ENCODE peak calls at places on chromosomes 16 and 17, in six cellular contexts. L is psoas muscle, R is choroid plexus epithelial cell, F is mucosa of descending colon, U is transverse colon, N is tibial nerve. T is an unnamed sample.

GRCh38 chr17:81522491-81523125 is 5.6 kb upstream of the FSCN2 start:
- DNase-seq in L (no peak), R (no peak), F (no peak), U (no peak), N (no peak), T (no peak)

GRCh38 chr17:61312406-61313295 is 87.0 kb upstream of the TBX2 start:
- DNase-seq in L (no peak), R (no peak), F (no peak), U (no peak), N (no peak), T (no peak)

GRCh38 chr17:72515291-72516065 is 394.7 kb downstream of the SOX9 start:
- DNase-seq in L (no peak), R (peak), F (peak), U (no peak), N (no peak), T (peak)

GRCh38 chr16:88086571-88087516 is 135.6 kb downstream of the BANP start:
- DNase-seq in L (no peak), R (no peak), F (no peak), U (no peak), N (no peak), T (no peak)

GRCh38 chr17:41724476-41725030 is 9.9 kb downstream of the HAP1 start:
- DNase-seq in L (no peak), R (no peak), F (no peak), U (no peak), N (no peak), T (no peak)

GRCh38 chr17:17963694-17964436 is 8.3 kb downstream of the TOM1L2 start:
- DNase-seq in L (no peak), R (no peak), F (no peak), U (no peak), N (no peak), T (no peak)

GRCh38 chr16:13904179-13904691 is 15.7 kb upstream of the ERCC4 start:
- DNase-seq in L (no peak), R (no peak), F (no peak), U (no peak), N (no peak), T (no peak)

GRCh38 chr16:71900336-71900735 is 5.0 kb downstream of the IST1 start:
- DNase-seq in L (no peak), R (no peak), F (no peak), U (no peak), N (no peak), T (peak)

GRCh38 chr16:73847090-73847489 is 449.5 kb upstream of the PSMD7 start:
- DNase-seq in L (no peak), R (no peak), F (peak), U (no peak), N (no peak), T (no peak)

GRCh38 chr17:83010323-83011200 is 68.8 kb upstream of the METRNL start:
- DNase-seq in L (no peak), R (peak), F (no peak), U (no peak), N (no peak), T (no peak)

GRCh38 chr17:50101346-50102163 is 6.4 kb downstream of the PDK2 start:
- DNase-seq in L (peak), R (peak), F (peak), U (peak), N (no peak), T (peak)

GRCh38 chr16:11743308-11744074 is 834 bp upstream of the TXNDC11 start:
- DNase-seq in L (peak), R (peak), F (peak), U (peak), N (peak), T (peak)

GRCh38 chr16:85571563-85571812 is 41.6 kb upstream of the GSE1 start:
- DNase-seq in L (no peak), R (no peak), F (no peak), U (no peak), N (no peak), T (no peak)

GRCh38 chr17:37317867-37318266 is 57.9 kb upstream of the C17orf78 start:
- DNase-seq in L (no peak), R (no peak), F (no peak), U (no peak), N (no peak), T (no peak)

GRCh38 chr16:8663192-8664089 is 11.0 kb upstream of the ABAT start:
- DNase-seq in L (no peak), R (no peak), F (no peak), U (no peak), N (no peak), T (no peak)

GRCh38 chr17:10349403-10349802 is 23.4 kb downstream of the MYH13 start:
- DNase-seq in L (no peak), R (no peak), F (peak), U (no peak), N (no peak), T (peak)

GRCh38 chr17:73092518-73093135 is at the start of gene SLC39A11:
- DNase-seq in L (peak), R (peak), F (peak), U (peak), N (peak), T (peak)

GRCh38 chr17:38674749-38675615 is at the start of gene EPOP:
- DNase-seq in L (peak), R (peak), F (peak), U (peak), N (peak), T (peak)

GRCh38 chr16:50671644-50672260 is 9.4 kb downstream of the SNX20 start:
- DNase-seq in L (no peak), R (peak), F (peak), U (no peak), N (no peak), T (peak)

GRCh38 chr16:31452631-31453106 is 6.6 kb upstream of the ARMC5 start:
- DNase-seq in L (no peak), R (peak), F (no peak), U (no peak), N (no peak), T (peak)

GRCh38 chr17:50817142-50817751 is 18.1 kb upstream of the WFIKKN2 start:
- DNase-seq in L (peak), R (peak), F (peak), U (peak), N (no peak), T (peak)

GRCh38 chr16:28064706-28065249 is 1.3 kb upstream of the GSG1L start:
- DNase-seq in L (no peak), R (no peak), F (no peak), U (no peak), N (no peak), T (no peak)

GRCh38 chr16:28062261-28063046 is 1.1 kb downstream of the GSG1L start:
- DNase-seq in L (no peak), R (no peak), F (no peak), U (no peak), N (no peak), T (no peak)

GRCh38 chr16:28064150-28064549 is 636 bp upstream of the GSG1L start:
- DNase-seq in L (no peak), R (no peak), F (no peak), U (no peak), N (no peak), T (no peak)

GRCh38 chr16:28063047-28063521 is 430 bp downstream of the GSG1L start:
- DNase-seq in L (no peak), R (peak), F (no peak), U (no peak), N (no peak), T (peak)

GRCh38 chr16:28063611-28064061 is at the start of gene GSG1L:
- DNase-seq in L (no peak), R (no peak), F (no peak), U (no peak), N (no peak), T (no peak)
- TF ChIP-seq CTCF in L (peak), R (no peak), F (no peak), U (no peak), N (no peak), T (no peak)

GRCh38 chr17:27605409-27605808 is 25.6 kb upstream of the LGALS9 start:
- DNase-seq in L (no peak), R (no peak), F (no peak), U (no peak), N (no peak), T (no peak)

GRCh38 chr17:27601975-27602302 is 29.0 kb upstream of the LGALS9 start:
- DNase-seq in L (no peak), R (no peak), F (no peak), U (no peak), N (no peak), T (no peak)

GRCh38 chr17:27603870-27604794 is 26.9 kb upstream of the LGALS9 start:
- DNase-seq in L (no peak), R (no peak), F (peak), U (peak), N (no peak), T (no peak)

GRCh38 chr17:27602721-27603445 is 28.1 kb upstream of the LGALS9 start:
- DNase-seq in L (peak), R (peak), F (peak), U (peak), N (peak), T (peak)

GRCh38 chr17:27603446-27603820 is 27.6 kb upstream of the LGALS9 start:
- DNase-seq in L (no peak), R (no peak), F (no peak), U (no peak), N (no peak), T (no peak)
- TF ChIP-seq CTCF in L (no peak), R (no peak), F (no peak), U (no peak), N (no peak), T (no peak)

DNA sequence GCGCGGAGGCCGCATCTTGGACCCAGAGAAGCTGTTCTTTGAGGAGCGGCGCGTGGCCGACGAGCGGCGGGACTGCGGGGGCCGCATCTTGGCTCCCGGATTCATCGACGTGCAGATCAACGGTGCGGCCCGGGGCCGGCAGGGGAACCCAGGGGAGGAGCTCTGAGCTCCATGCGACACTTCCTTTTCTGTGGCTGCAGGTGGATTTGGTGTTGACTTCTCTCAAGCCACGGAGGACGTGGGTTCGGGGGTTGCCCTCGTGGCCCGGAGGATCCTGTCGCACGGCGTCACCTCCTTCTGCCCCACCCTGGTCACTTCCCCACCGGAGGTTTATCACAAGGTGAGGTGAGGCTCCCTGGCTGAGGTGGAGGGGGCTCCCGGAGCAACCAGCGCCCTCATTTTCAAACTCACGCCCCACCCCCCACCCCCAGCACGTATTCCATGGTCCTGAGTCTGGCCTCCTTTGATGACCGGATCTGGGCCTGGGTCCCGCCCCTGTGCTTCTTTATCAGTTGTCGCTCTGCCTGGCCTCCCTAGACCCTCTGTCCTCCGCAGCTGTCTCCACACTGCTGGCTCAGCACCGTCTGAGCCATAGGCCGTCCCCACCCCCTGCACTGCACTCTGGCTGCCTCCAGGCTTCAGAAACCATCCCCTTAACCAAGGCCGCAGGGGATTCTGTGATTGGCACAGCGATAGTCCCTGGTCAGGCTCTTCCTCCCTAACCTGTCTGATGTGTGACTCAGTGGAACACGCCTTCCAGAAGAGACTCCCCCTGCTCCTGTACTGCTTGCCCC is 810 bp downstream of the AMDHD2 start:
- DNase-seq in L (peak), R (peak), F (no peak), U (peak), N (no peak), T (no peak)
- TF ChIP-seq CTCF in L (no peak), R (no peak), F (no peak), U (no peak), N (no peak), T (no peak)

GRCh38 chr16:64983983-64984382 is 137.9 kb downstream of the CDH11 start:
- DNase-seq in L (no peak), R (peak), F (peak), U (no peak), N (no peak), T (peak)
- TF ChIP-seq CTCF in L (peak), R (peak), F (no peak), U (peak), N (no peak), T (peak)

GRCh38 chr16:56903866-56904265 is 28.1 kb upstream of the HERPUD1 start:
- DNase-seq in L (no peak), R (no peak), F (no peak), U (no peak), N (no peak), T (no peak)
- TF ChIP-seq CTCF in L (no peak), R (no peak), F (no peak), U (no peak), N (no peak), T (no peak)

DNA sequence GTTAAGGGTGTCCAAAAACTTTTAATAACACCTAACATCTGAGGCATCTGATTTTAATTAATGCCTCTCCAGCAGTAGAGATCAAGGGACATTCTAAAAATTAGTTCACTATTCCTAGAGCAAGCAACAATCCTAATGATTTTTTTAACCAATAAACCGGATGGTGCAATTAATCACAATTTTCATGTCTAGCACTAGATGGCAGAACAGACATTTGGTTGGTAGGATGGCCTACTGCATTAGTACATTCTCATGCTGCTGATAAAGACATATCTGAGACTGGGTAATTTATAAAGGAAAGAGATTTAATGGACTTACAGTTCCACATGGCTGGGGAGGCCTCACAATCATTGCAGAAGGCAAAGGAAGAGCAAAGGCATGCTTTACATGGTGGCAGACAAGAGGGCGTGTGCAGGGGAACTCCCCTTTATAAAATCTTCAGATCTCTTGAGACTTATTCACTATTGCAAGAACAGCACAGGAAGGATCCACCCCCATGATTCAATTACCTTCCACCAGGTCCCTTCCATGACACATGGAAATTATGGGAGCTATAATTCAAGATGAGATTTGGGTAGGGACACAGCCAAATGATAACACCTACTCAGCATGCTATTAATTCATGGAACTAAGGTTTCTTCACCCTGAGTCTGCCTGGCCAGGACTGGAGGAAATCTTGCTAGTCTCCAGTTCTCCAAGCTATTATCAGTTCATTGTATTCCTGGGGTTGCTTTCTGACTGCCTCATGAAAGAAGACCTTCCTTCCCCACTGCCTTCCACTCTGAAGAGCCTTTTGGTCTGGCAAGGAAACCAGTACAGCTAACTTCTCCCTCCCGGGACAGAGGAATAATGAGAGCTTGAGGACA is 24.8 kb downstream of the HS3ST3A1 start:
- DNase-seq in L (no peak), R (peak), F (no peak), U (no peak), N (no peak), T (no peak)
- TF ChIP-seq CTCF in L (no peak), R (peak), F (no peak), U (no peak), N (no peak), T (peak)

DNA sequence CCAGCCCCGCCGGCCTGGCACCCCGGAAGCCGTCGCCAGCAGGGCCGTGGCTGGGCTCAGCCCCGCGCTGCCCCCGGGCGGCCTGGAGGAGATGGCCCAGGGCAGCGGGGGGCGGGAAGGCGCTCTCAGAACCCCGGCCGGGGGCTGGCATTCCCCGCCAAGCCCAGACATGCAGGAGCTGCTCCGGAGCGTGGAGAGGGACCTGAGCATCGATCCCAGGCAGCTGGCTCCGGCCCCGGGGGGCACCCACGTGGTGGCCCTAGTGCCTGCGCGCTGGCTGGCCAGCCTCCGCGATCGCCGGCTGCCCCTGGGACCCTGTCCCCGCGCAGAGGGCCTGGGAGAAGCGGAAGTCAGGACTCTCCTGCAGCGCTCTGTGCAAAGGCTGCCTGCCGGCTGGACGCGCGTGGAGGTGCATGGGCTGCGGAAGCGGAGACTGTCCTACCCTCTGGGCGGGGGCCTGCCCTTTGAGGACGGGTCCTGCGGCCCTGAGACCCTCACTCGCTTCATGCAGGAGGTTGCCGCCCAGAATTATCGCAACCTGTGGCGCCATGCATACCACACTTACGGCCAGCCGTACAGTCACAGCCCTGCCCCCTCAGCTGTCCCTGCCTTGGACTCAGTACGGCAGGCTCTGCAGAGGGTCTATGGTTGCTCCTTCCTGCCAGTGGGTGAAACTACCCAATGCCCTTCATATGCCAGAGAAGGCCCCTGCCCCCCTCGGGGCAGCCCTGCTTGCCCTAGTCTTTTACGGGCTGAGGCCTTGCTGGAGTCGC is 551 bp downstream of the WDR81 start:
- DNase-seq in L (no peak), R (no peak), F (no peak), U (no peak), N (no peak), T (no peak)
- TF ChIP-seq CTCF in L (peak), R (no peak), F (no peak), U (no peak), N (no peak), T (no peak)

DNA sequence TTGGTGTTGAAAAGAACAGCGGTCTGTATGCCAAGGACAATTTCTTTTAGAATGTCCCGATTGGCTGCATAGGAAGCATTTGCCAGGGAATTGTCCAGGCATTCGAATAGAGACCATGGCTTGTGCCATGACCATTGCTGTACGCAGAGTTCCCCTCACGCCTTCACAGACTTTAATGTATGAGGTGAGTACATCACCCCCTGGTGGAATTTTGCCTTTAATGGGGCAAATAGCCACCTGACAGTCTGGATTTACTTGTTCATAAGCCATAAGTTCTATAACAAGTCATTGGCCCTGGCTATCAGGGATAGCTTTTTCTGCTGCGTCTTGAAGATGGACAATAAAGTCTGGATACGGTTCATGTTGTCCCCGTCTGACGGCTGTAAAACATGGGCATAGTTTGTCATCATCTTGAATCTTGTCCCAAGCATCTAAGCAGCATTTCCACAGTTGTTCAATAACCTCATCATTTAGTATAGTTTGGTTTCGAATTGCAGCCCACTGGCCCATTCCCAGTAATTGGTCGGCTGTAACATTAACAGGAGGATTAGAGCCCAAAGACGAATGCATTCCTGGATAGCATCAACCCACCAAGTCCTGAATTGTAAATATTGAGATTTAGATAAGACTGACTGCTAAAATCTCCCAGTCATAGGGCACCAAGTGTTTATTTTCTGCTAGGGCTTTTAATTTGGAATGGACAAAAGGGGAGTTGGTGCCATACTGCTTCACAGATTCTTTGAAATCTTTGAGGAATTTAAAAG is 67.7 kb upstream of the ARL4D start:
- DNase-seq in L (no peak), R (no peak), F (no peak), U (no peak), N (no peak), T (no peak)
- TF ChIP-seq CTCF in L (no peak), R (peak), F (no peak), U (no peak), N (no peak), T (no peak)

DNA sequence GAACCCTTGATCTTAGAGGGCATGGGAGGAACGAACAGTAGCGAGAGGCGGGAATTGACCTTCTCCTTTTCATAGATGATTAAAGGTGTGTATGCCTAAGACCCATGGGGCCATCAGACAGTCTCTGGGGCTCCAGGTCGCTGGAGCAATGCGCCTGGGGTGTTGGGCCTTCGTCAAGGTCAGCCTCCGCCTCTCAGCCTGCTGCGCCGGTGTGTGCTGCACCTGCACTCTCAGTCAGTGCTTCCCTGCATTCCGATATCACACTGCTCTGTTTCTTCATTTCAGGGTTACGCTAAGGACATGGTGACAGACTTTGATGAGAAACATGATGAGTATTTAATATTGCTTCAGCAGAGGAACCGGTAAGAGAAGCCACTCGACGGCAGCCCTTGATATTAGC is 68.2 kb downstream of the KATNIP start:
- DNase-seq in L (no peak), R (no peak), F (no peak), U (no peak), N (no peak), T (no peak)
- TF ChIP-seq CTCF in L (no peak), R (no peak), F (no peak), U (no peak), N (no peak), T (no peak)

T was measured in fibroblast of pulmonary artery.